ENCODE peak calls at places on chromosomes 6 and 20, in six cellular contexts. V, R, G, A, Y and U are unnamed samples.

GRCh38 chr6:96837138-96837971 is at the start of gene GPR63:
- DNase-seq in V (peak; percentile 52), G (peak; percentile 46), Y (peak; percentile 88), R (peak; percentile 69), A (peak; percentile 81), U (peak; percentile 80)

GRCh38 chr6:123715243-123715863 is 78.6 kb upstream of the TRDN start:
- DNase-seq in Y (no peak), R (peak; percentile 62), G (peak; percentile 9), A (peak; percentile 49), V (no peak), U (peak; percentile 8)

GRCh38 chr6:85422996-85423395 is 26.9 kb upstream of the NT5E start:
- DNase-seq in A (no peak), Y (no peak), R (no peak), V (no peak), G (no peak), U (no peak)

GRCh38 chr6:28005124-28005662 is 48.2 kb downstream of the OR2B6 start:
- DNase-seq in G (no peak), Y (no peak), R (no peak), V (no peak), A (no peak), U (no peak)

GRCh38 chr6:43644940-43645612 is at the start of gene RSPH9:
- DNase-seq in V (peak; percentile 44), R (peak; percentile 88), A (peak; percentile 75), G (peak; percentile 39), Y (peak; percentile 92), U (peak; percentile 88)

GRCh38 chr20:50552979-50553378 is 42.8 kb downstream of the PTPN1 start:
- DNase-seq in A (no peak), R (no peak), Y (no peak), G (no peak), V (no peak), U (no peak)

GRCh38 chr6:157143171-157143884 is 180.0 kb downstream of the TMEM242 start:
- DNase-seq in R (peak; percentile 56), A (no peak), V (peak; percentile 98), Y (no peak), G (peak; percentile 80), U (no peak)

GRCh38 chr20:57780398-57780797 is 70.6 kb upstream of the PMEPA1 start:
- DNase-seq in R (no peak), G (no peak), V (no peak), Y (no peak), A (no peak), U (no peak)

GRCh38 chr20:51059862-51060261 is 37.0 kb upstream of the KCNG1 start:
- DNase-seq in Y (no peak), A (no peak), R (no peak), G (no peak), V (peak; percentile 20), U (no peak)

GRCh38 chr6:134512946-134513345 is 195.0 kb upstream of the SGK1 start:
- DNase-seq in G (peak; percentile 3), V (peak; percentile 31), Y (no peak), A (peak; percentile 42), R (no peak), U (no peak)

GRCh38 chr6:42742116-42742894 is 3.6 kb downstream of the TBCC start:
- DNase-seq in A (no peak), Y (no peak), G (peak; percentile 82), V (peak; percentile 68), R (no peak), U (no peak)

GRCh38 chr20:6644818-6645620 is 122.5 kb upstream of the BMP2 start:
- DNase-seq in V (no peak), A (no peak), Y (no peak), R (no peak), G (no peak), U (no peak)

GRCh38 chr6:14635933-14636599 is 518.5 kb downstream of the CD83 start:
- DNase-seq in Y (no peak), V (no peak), G (no peak), R (no peak), A (no peak), U (no peak)

GRCh38 chr20:3710703-3711417 is 1.5 kb downstream of the SIGLEC1 start:
- DNase-seq in V (peak; percentile 28), G (peak; percentile 52), A (peak; percentile 81), Y (peak; percentile 91), R (peak; percentile 73), U (peak; percentile 94)

GRCh38 chr6:89034586-89035251 is 45.8 kb upstream of the PNRC1 start:
- DNase-seq in A (peak; percentile 32), R (no peak), G (peak; percentile 90), V (peak; percentile 49), Y (no peak), U (no peak)

GRCh38 chr6:33672808-33673207 is 38.7 kb downstream of the UQCC2 start:
- DNase-seq in V (peak; percentile 95), R (no peak), Y (no peak), A (peak; percentile 80), G (peak; percentile 95), U (peak; percentile 32)
- TF ChIP-seq CTCF in V (peak; percentile 63), R (peak; percentile 70), Y (no peak), A (no peak), G (peak; percentile 78), U (no peak)

DNA sequence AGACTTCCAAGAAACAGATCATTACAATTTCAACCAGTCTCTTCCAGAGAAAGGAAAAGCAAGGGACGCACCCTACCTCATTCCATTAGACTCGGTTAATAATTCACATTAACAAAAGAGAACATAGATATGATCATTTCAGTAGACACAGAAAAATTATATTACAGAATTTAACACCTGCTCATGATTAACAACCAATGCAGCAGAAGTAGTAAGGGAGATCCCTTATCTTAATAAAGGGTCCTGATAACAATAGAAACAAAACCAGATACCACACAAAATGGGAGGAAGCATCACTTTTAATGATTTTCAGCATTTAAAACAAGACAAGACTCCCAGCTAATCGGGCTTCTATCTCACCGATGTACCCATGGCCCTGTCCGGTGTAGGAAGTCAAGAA is 215.0 kb downstream of the TBC1D7 start:
- DNase-seq in Y (no peak), A (no peak), R (no peak), V (no peak), G (no peak), U (no peak)
- TF ChIP-seq CTCF in Y (no peak), A (no peak), R (no peak), V (no peak), G (no peak), U (no peak)

GRCh38 chr20:41006936-41007871 is 21.4 kb upstream of the TOP1 start:
- DNase-seq in V (no peak), R (no peak), A (no peak), G (no peak), Y (no peak), U (no peak)

GRCh38 chr20:41004561-41005360 is 23.9 kb upstream of the TOP1 start:
- DNase-seq in R (no peak), Y (no peak), G (peak; percentile 9), V (peak; percentile 44), A (no peak), U (no peak)

GRCh38 chr20:41006126-41006935 is 22.3 kb upstream of the TOP1 start:
- DNase-seq in A (no peak), Y (no peak), V (no peak), R (no peak), G (no peak), U (no peak)

GRCh38 chr20:41003143-41003932 is 25.3 kb upstream of the TOP1 start:
- DNase-seq in A (peak; percentile 85), Y (no peak), R (no peak), V (peak; percentile 99), G (peak; percentile 96), U (no peak)

GRCh38 chr20:41005361-41005729 is 23.3 kb upstream of the TOP1 start:
- DNase-seq in Y (no peak), V (peak; percentile 98), G (peak; percentile 90), A (peak; percentile 83), R (no peak), U (no peak)
- TF ChIP-seq CTCF in Y (no peak), V (no peak), G (no peak), A (no peak), R (no peak), U (no peak)

GRCh38 chr20:33415948-33416347 is 14.6 kb upstream of the CDK5RAP1 start:
- DNase-seq in Y (no peak), R (peak; percentile 50), V (peak; percentile 35), A (peak; percentile 59), G (peak; percentile 47), U (peak; percentile 23)
- TF ChIP-seq CTCF in Y (no peak), R (peak; percentile 57), V (peak; percentile 48), A (no peak), G (peak; percentile 61), U (peak; percentile 48)

GRCh38 chr6:74343804-74344203 is 647.8 kb downstream of the CD109 start:
- DNase-seq in G (peak; percentile 6), A (no peak), V (no peak), R (no peak), Y (no peak), U (no peak)
- TF ChIP-seq CTCF in G (peak; percentile 48), A (no peak), V (peak; percentile 34), R (peak; percentile 30), Y (no peak), U (no peak)

DNA sequence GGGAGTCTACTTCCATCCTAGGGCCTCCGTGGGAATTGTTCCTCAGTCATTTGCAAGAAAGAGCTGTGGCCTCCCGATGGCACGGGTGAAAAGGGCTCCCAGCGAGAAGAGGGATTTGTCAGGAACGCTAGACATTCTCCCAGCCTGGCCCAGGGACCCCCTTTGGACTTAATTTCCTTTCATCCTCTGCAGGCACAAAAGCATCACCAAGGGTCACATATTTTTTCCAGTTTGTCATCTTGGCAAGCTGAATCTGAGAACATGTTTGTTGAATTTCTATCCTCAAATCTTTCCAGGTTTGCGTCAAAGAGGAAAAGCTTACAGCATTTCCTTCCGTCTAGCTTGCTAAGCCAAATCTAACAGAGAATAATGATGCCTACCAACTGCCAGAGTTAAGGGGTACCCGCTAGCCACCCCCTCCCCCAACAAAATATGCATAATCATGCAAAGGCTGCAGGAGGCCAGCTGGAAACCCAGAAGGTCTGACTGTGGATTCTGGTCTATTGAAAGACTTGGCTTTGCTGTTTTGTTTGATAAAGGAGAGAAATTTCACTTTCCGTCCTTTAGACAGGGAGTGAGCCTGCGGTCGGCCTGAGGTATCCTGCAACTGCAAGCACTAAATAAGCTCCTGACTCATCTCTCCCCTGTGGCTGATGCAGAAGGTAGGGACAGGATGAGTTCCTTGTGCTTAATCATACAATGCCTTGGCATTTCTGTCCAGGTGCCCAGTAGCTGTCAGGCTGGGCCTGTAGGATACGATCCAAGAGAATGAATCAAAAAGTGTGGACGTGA is 23.1 kb downstream of the PSMG4 start:
- DNase-seq in V (peak; percentile 85), R (no peak), A (no peak), G (peak; percentile 91), Y (peak; percentile 40), U (no peak)
- TF ChIP-seq CTCF in V (no peak), R (no peak), A (no peak), G (no peak), Y (no peak), U (no peak)

GRCh38 chr20:42043921-42044320 is 425.7 kb upstream of the CHD6 start:
- DNase-seq in V (no peak), R (no peak), Y (no peak), G (no peak), A (no peak), U (no peak)

GRCh38 chr20:42046686-42047085 is 428.5 kb upstream of the CHD6 start:
- DNase-seq in A (no peak), V (no peak), R (no peak), G (no peak), Y (no peak), U (no peak)

GRCh38 chr20:42041000-42041565 is 422.9 kb upstream of the CHD6 start:
- DNase-seq in A (peak; percentile 19), R (peak; percentile 52), V (no peak), G (no peak), Y (no peak), U (peak; percentile 4)
- TF ChIP-seq CTCF in A (no peak), R (no peak), V (no peak), G (peak; percentile 2), Y (no peak), U (peak; percentile 32)

GRCh38 chr6:36597775-36598174 is 3.6 kb downstream of the SRSF3 start:
- DNase-seq in Y (no peak), V (no peak), R (no peak), G (no peak), A (no peak), U (no peak)
- TF ChIP-seq CTCF in Y (no peak), V (no peak), R (no peak), G (no peak), A (no peak), U (no peak)